ENCODE peak calls at places on chromosomes 4 and X, in four cellular contexts. One of them, this sample, is unnamed.

GRCh38 chrX:80747832-80748231 is 61.8 kb downstream of the BRWD3 start:
- DNase-seq in heart left ventricle: no peak
- DNase-seq in AG04450: no peak
- DNase-seq in DND-41: no peak
- DNase-seq in this sample: no peak

GRCh38 chr4:6227412-6228157 is 27.2 kb upstream of the JAKMIP1 start:
- DNase-seq in heart left ventricle: no peak
- DNase-seq in AG04450: no peak
- DNase-seq in DND-41: no peak
- DNase-seq in this sample: no peak

GRCh38 chrX:6683353-6683752 is 148.4 kb upstream of the VCX3A start:
- DNase-seq in heart left ventricle: no peak
- DNase-seq in AG04450: no peak
- DNase-seq in DND-41: no peak
- DNase-seq in this sample: no peak

GRCh38 chr4:6298035-6298434 is 28.4 kb downstream of the WFS1 start:
- DNase-seq in heart left ventricle: peak; percentile 36
- DNase-seq in AG04450: peak; percentile 10
- DNase-seq in DND-41: no peak
- DNase-seq in this sample: no peak

GRCh38 chr4:111954546-111954945 is 190.7 kb upstream of the FAM241A start:
- DNase-seq in heart left ventricle: no peak
- DNase-seq in AG04450: no peak
- DNase-seq in DND-41: no peak
- DNase-seq in this sample: no peak

GRCh38 chrX:45747905-45748304 is 547.2 kb upstream of the DIPK2B start:
- DNase-seq in heart left ventricle: no peak
- DNase-seq in AG04450: no peak
- DNase-seq in DND-41: no peak
- DNase-seq in this sample: no peak

GRCh38 chrX:79065696-79066095 is 78.8 kb upstream of the GPR174 start:
- DNase-seq in heart left ventricle: no peak
- DNase-seq in AG04450: no peak
- DNase-seq in DND-41: no peak
- DNase-seq in this sample: no peak

GRCh38 chr4:3276961-3277360 is 15.9 kb upstream of the RGS12 start:
- DNase-seq in heart left ventricle: no peak
- DNase-seq in AG04450: peak; percentile 32
- DNase-seq in DND-41: no peak
- DNase-seq in this sample: no peak

GRCh38 chr4:3945511-3946290 is 179.5 kb downstream of the ADRA2C start:
- DNase-seq in heart left ventricle: no peak
- DNase-seq in AG04450: no peak
- DNase-seq in DND-41: no peak
- DNase-seq in this sample: no peak

GRCh38 chrX:150587585-150588503 is 19.4 kb downstream of the MTM1 start:
- DNase-seq in heart left ventricle: no peak
- DNase-seq in AG04450: no peak
- DNase-seq in DND-41: peak; percentile 50
- DNase-seq in this sample: no peak

GRCh38 chr4:94577136-94577535 is 125.4 kb downstream of the PDLIM5 start:
- DNase-seq in heart left ventricle: no peak
- DNase-seq in AG04450: no peak
- DNase-seq in DND-41: no peak
- DNase-seq in this sample: no peak

GRCh38 chrX:47172549-47172948 is 21.1 kb upstream of the UBA1 start:
- DNase-seq in heart left ventricle: no peak
- DNase-seq in AG04450: no peak
- DNase-seq in DND-41: no peak
- DNase-seq in this sample: no peak

GRCh38 chr4:5746829-5747745 is 36.1 kb downstream of the EVC start:
- DNase-seq in heart left ventricle: no peak
- DNase-seq in AG04450: no peak
- DNase-seq in DND-41: no peak
- DNase-seq in this sample: peak; percentile 69

GRCh38 chrX:132818638-132819037 is 139.8 kb downstream of the HS6ST2 start:
- DNase-seq in heart left ventricle: no peak
- DNase-seq in AG04450: no peak
- DNase-seq in DND-41: no peak
- DNase-seq in this sample: no peak

GRCh38 chr4:30757357-30757756 is 37.2 kb downstream of the PCDH7 start:
- DNase-seq in heart left ventricle: no peak
- DNase-seq in AG04450: peak; percentile 68
- DNase-seq in DND-41: no peak
- DNase-seq in this sample: peak; percentile 35

GRCh38 chrX:135639066-135639815 is 74.2 kb upstream of the CT45A1 start:
- DNase-seq in heart left ventricle: no peak
- DNase-seq in AG04450: no peak
- DNase-seq in DND-41: no peak
- DNase-seq in this sample: no peak

GRCh38 chrX:64867217-64867616 is 109.0 kb downstream of the ZC4H2 start:
- DNase-seq in heart left ventricle: no peak
- DNase-seq in AG04450: no peak
- DNase-seq in DND-41: no peak
- DNase-seq in this sample: no peak
- TF ChIP-seq CTCF in heart left ventricle: no peak
- TF ChIP-seq CTCF in AG04450: no peak
- TF ChIP-seq CTCF in DND-41: no peak
- TF ChIP-seq CTCF in this sample: no peak

GRCh38 chrX:19723427-19723826 is 164.0 kb downstream of the SH3KBP1 start:
- DNase-seq in heart left ventricle: no peak
- DNase-seq in AG04450: no peak
- DNase-seq in DND-41: no peak
- DNase-seq in this sample: no peak

GRCh38 chrX:19721726-19722370 is 165.6 kb downstream of the SH3KBP1 start:
- DNase-seq in heart left ventricle: no peak
- DNase-seq in AG04450: no peak
- DNase-seq in DND-41: no peak
- DNase-seq in this sample: peak; percentile 83

GRCh38 chrX:19725545-19726102 is 161.8 kb downstream of the SH3KBP1 start:
- DNase-seq in heart left ventricle: no peak
- DNase-seq in AG04450: no peak
- DNase-seq in DND-41: no peak
- DNase-seq in this sample: no peak

GRCh38 chrX:19728083-19728648 is 159.2 kb downstream of the SH3KBP1 start:
- DNase-seq in heart left ventricle: no peak
- DNase-seq in AG04450: no peak
- DNase-seq in DND-41: no peak
- DNase-seq in this sample: no peak

GRCh38 chrX:19724409-19724808 is 163.0 kb downstream of the SH3KBP1 start:
- DNase-seq in heart left ventricle: no peak
- DNase-seq in AG04450: no peak
- DNase-seq in DND-41: no peak
- DNase-seq in this sample: no peak
- H3K4me3 ChIP-seq in heart left ventricle: no peak overlapping the region
- H3K4me3 ChIP-seq in AG04450: no peak overlapping the region
- H3K4me3 ChIP-seq in DND-41: no peak overlapping the region
- H3K4me3 ChIP-seq in this sample: no peak overlapping the region

GRCh38 chrX:25968920-25969319 is 169.2 kb upstream of the MAGEB18 start:
- DNase-seq in heart left ventricle: no peak
- DNase-seq in AG04450: peak; percentile 1
- DNase-seq in DND-41: no peak
- DNase-seq in this sample: no peak
- TF ChIP-seq CTCF in heart left ventricle: peak; percentile 39
- TF ChIP-seq CTCF in AG04450: peak; percentile 49
- TF ChIP-seq CTCF in DND-41: peak; percentile 46
- TF ChIP-seq CTCF in this sample: peak; percentile 57

DNA sequence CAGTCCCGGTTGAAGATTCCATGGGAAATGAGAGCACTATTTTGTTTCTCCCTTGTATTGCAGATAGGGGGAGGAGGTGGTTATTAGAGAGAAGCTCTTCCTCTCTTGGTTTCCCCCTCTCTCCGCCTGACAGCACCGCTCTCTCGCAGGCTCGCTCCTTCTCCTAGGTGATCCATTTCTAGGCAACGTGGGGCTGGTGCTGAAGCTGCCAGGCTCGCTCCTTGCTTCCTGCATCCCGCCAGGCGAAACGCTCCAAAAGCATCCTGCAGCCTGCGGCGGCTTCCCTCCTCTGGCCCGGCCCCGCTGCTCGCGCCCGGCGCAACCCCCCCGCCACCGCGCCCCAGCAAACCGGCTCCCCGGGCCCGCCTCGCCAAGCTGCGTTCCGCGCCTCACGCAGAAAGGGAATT is at the start of gene GRID2:
- DNase-seq in heart left ventricle: peak; percentile 47
- DNase-seq in AG04450: no peak
- DNase-seq in DND-41: no peak
- DNase-seq in this sample: no peak
- H3K4me3 ChIP-seq in heart left ventricle: peak within 1 kb of the TSS; percentile 23
- H3K4me3 ChIP-seq in AG04450: peak within 1 kb of the TSS; percentile 38
- H3K4me3 ChIP-seq in DND-41: no peak within 1 kb of the TSS
- H3K4me3 ChIP-seq in this sample: no peak within 1 kb of the TSS

GRCh38 chrX:153769865-153770605 is 6.0 kb downstream of the PLXNB3 start:
- DNase-seq in heart left ventricle: no peak
- DNase-seq in AG04450: no peak
- DNase-seq in DND-41: no peak
- DNase-seq in this sample: no peak

GRCh38 chrX:153769158-153769864 is 5.3 kb downstream of the PLXNB3 start:
- DNase-seq in heart left ventricle: no peak
- DNase-seq in AG04450: no peak
- DNase-seq in DND-41: no peak
- DNase-seq in this sample: no peak

GRCh38 chrX:153766871-153767673 is 3.0 kb downstream of the PLXNB3 start:
- DNase-seq in heart left ventricle: no peak
- DNase-seq in AG04450: no peak
- DNase-seq in DND-41: no peak
- DNase-seq in this sample: no peak

GRCh38 chrX:153767674-153768055 is 3.6 kb downstream of the PLXNB3 start:
- DNase-seq in heart left ventricle: no peak
- DNase-seq in AG04450: no peak
- DNase-seq in DND-41: no peak
- DNase-seq in this sample: no peak

DNA sequence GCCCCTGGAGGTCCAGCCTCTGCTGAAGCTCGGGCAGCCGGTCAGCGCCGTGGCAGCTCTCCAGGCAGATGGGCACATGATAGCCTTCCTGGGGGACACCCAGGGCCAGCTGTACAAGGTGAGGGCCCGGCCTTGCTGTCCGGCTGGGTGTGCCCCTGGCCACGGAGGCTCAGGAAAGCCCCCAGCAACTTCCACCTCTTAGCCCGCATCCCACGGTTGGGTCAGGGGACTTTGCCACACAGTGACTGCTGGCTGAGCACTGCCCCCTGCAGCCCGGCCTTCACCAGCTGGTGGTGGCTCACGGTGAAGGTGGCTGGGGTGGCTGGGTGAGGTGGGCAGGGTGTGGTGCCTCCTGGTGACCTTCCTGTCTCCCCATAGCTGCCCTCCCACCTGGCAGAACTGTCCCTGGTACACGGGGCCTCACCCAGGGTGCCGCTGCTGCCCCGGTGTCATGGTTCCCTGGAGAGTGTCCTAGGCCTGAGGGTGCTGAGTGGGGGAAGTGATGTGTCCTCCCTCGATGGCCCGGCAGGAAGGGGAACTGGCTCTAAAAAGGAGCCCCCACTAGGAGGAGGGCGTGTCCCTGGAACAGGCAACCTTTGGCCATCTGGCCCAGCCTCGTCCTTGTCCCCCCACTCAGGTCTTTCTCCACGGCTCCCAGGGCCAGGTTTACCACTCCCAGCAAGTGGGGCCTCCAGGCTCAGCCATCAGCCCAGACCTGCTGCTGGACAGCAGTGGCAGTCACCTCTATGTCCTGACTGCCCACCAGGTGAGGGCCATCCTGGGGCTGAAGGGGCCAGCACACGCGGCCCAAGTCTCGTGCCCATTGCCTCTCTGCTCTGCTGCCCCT is 4.5 kb downstream of the PLXNB3 start:
- DNase-seq in heart left ventricle: no peak
- DNase-seq in AG04450: no peak
- DNase-seq in DND-41: no peak
- DNase-seq in this sample: no peak
- TF ChIP-seq CTCF in heart left ventricle: no peak
- TF ChIP-seq CTCF in AG04450: no peak
- TF ChIP-seq CTCF in DND-41: no peak
- TF ChIP-seq CTCF in this sample: peak; percentile 14

GRCh38 chr4:183096276-183096965 is 2.6 kb upstream of the WWC2 start:
- DNase-seq in heart left ventricle: no peak
- DNase-seq in AG04450: no peak
- DNase-seq in DND-41: no peak
- DNase-seq in this sample: no peak

GRCh38 chr4:183097251-183098079 is 1.6 kb upstream of the WWC2 start:
- DNase-seq in heart left ventricle: no peak
- DNase-seq in AG04450: no peak
- DNase-seq in DND-41: no peak
- DNase-seq in this sample: no peak

GRCh38 chr4:183094393-183095198 is 4.5 kb upstream of the WWC2 start:
- DNase-seq in heart left ventricle: no peak
- DNase-seq in AG04450: no peak
- DNase-seq in DND-41: no peak
- DNase-seq in this sample: no peak

GRCh38 chr4:183098080-183098722 is 856 bp upstream of the WWC2 start:
- DNase-seq in heart left ventricle: peak; percentile 86
- DNase-seq in AG04450: no peak
- DNase-seq in DND-41: no peak
- DNase-seq in this sample: no peak

GRCh38 chr4:183095199-183095512 is 3.9 kb upstream of the WWC2 start:
- DNase-seq in heart left ventricle: no peak
- DNase-seq in AG04450: no peak
- DNase-seq in DND-41: no peak
- DNase-seq in this sample: no peak
- H3K4me3 ChIP-seq in heart left ventricle: no peak overlapping the region
- H3K4me3 ChIP-seq in AG04450: no peak overlapping the region
- H3K4me3 ChIP-seq in DND-41: no peak overlapping the region
- H3K4me3 ChIP-seq in this sample: no peak overlapping the region